ENCODE peak calls at places on chromosomes 3 and 15, in six cellular contexts. X, L, M, J, Y and T are unnamed samples. For H3K4me1, the result is how much of the 10 kb centered on the place peaks cover.

GRCh38 chr3:167882057-167882667 is 146.6 kb downstream of the SERPINI1 start:
- DNase-seq in X (no peak), Y (no peak), J (no peak), L (peak), M (peak), T (no peak)

GRCh38 chr3:9183811-9184463 is 65.5 kb downstream of the SRGAP3 start:
- DNase-seq in J (no peak), X (no peak), Y (no peak), M (no peak), L (peak), T (no peak)

GRCh38 chr3:10743366-10744097 is 72.5 kb upstream of the SLC6A11 start:
- DNase-seq in Y (no peak), L (no peak), X (no peak), J (no peak), M (no peak), T (no peak)

GRCh38 chr15:38217181-38217580 is 35.5 kb upstream of the SPRED1 start:
- DNase-seq in J (no peak), X (no peak), M (peak), L (no peak), Y (no peak), T (no peak)

GRCh38 chr3:30873667-30874066 is 20.8 kb downstream of the GADL1 start:
- DNase-seq in X (no peak), J (no peak), Y (no peak), L (no peak), M (no peak), T (no peak)

GRCh38 chr3:69999191-70000027 is at the start of gene SAMMSON:
- DNase-seq in X (peak), J (no peak), M (peak), Y (no peak), L (peak), T (no peak)

GRCh38 chr3:133843634-133844033 is 38.0 kb downstream of the SRPRB start:
- DNase-seq in M (no peak), X (no peak), L (no peak), Y (no peak), J (peak), T (no peak)

GRCh38 chr15:92683511-92683834 is 27.9 kb upstream of the FAM174B start:
- DNase-seq in L (peak), J (peak), Y (no peak), M (peak), X (no peak), T (peak)

GRCh38 chr15:31440754-31441298 is 114.2 kb downstream of the KLF13 start:
- DNase-seq in L (peak), Y (peak), J (peak), X (peak), M (no peak), T (no peak)

GRCh38 chr3:154598166-154598565 is 168.2 kb upstream of the GPR149 start:
- DNase-seq in J (no peak), X (no peak), L (no peak), Y (no peak), M (no peak), T (no peak)

GRCh38 chr3:11238057-11238456 is 34.1 kb upstream of the ATG7 start:
- DNase-seq in M (no peak), J (no peak), Y (no peak), L (no peak), X (peak), T (no peak)

GRCh38 chr15:23074684-23075083 is 35.3 kb upstream of the TUBGCP5 start:
- DNase-seq in X (no peak), L (no peak), M (no peak), Y (no peak), J (no peak), T (no peak)

GRCh38 chr15:87661952-87662351 is 594.6 kb downstream of the NTRK3 start:
- DNase-seq in M (no peak), J (no peak), Y (no peak), L (no peak), X (no peak), T (no peak)

GRCh38 chr3:71987828-71988227 is 202.9 kb upstream of the PROK2 start:
- DNase-seq in X (no peak), L (no peak), M (no peak), Y (no peak), J (no peak), T (no peak)

GRCh38 chr3:152413244-152413643 is 144.5 kb downstream of the MBNL1 start:
- DNase-seq in Y (no peak), X (no peak), J (no peak), L (no peak), M (no peak), T (no peak)

DNA sequence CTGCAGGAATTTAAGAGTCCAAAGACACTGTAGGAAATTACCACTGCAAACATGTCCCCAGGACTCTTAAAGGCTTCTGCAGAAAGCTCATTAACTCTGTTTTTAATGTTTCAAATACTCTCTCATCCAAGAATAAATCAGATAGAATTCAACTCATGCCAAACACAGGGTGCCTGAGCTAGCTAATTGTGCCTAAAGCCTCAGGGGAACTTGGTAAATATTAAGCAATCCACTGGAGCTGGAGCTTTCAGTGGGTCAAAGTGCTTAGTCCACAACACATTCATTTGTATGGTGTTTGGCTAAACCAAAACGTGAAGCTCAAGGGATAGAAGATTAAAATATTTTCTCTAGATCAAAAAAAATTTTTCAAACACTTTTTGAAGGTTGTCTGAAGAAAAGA is 131.4 kb downstream of the THRB start:
- DNase-seq in M (peak), X (no peak), L (no peak), J (no peak), Y (no peak), T (no peak)
- H3K4me1 ChIP-seq in M (under half), X (under half), L (under half), J (under half), Y (under half), T (under half)

GRCh38 chr3:129486057-129487035 is 42.1 kb upstream of the RHO start:
- DNase-seq in M (no peak), L (peak), Y (no peak), X (no peak), J (peak), T (no peak)

GRCh38 chr3:129483870-129484269 is 43.8 kb downstream of the IFT122 start:
- DNase-seq in J (no peak), L (no peak), Y (no peak), X (no peak), M (no peak), T (no peak)

GRCh38 chr3:129490273-129490675 is 38.2 kb upstream of the RHO start:
- DNase-seq in X (peak), J (peak), L (peak), Y (peak), M (peak), T (peak)

GRCh38 chr3:129485681-129486056 is 42.8 kb upstream of the RHO start:
- DNase-seq in J (peak), L (no peak), X (peak), Y (peak), M (no peak), T (no peak)

GRCh38 chr3:129487183-129487867 is 41.1 kb upstream of the RHO start:
- DNase-seq in X (no peak), J (peak), Y (no peak), M (no peak), L (no peak), T (no peak)
- H3K4me1 ChIP-seq in X (under half), J (under half), Y (half or more), M (under half), L (under half), T (under half)

DNA sequence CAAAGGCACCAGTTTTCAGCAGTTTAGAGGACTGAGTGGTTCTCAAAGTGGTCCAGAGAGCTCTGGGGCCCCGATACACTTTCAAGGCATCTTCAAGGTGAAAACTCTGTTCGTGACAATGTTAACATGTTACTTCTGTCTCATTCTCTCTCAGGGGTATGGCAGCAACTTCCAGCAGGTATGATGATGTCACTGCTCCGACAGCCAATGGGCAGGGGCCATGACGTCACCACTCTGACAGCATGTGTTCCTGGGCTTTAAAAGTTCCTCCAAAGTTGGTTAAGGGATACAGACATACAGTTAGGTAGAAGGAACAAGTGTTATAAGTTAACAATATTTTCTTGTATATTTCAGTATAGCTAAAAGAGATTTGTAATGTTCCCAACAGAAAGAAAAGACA is 87.8 kb downstream of the KLF15 start:
- DNase-seq in J (peak), Y (no peak), M (peak), X (no peak), L (no peak), T (no peak)
- H3K4me1 ChIP-seq in J (under half), Y (half or more), M (under half), X (under half), L (under half), T (under half)

GRCh38 chr3:50203113-50203852 is 1.8 kb upstream of the SLC38A3 start:
- DNase-seq in J (no peak), Y (no peak), X (no peak), L (no peak), M (no peak), T (no peak)

GRCh38 chr3:50204052-50204803 is 843 bp upstream of the SLC38A3 start:
- DNase-seq in X (no peak), J (no peak), M (no peak), Y (no peak), L (no peak), T (no peak)

GRCh38 chr3:50205719-50206276 is 727 bp downstream of the SLC38A3 start:
- DNase-seq in L (peak), Y (no peak), X (no peak), M (no peak), J (no peak), T (peak)

GRCh38 chr3:50207359-50208042 is 2.4 kb downstream of the SLC38A3 start:
- DNase-seq in M (no peak), X (no peak), J (no peak), L (no peak), Y (no peak), T (no peak)

DNA sequence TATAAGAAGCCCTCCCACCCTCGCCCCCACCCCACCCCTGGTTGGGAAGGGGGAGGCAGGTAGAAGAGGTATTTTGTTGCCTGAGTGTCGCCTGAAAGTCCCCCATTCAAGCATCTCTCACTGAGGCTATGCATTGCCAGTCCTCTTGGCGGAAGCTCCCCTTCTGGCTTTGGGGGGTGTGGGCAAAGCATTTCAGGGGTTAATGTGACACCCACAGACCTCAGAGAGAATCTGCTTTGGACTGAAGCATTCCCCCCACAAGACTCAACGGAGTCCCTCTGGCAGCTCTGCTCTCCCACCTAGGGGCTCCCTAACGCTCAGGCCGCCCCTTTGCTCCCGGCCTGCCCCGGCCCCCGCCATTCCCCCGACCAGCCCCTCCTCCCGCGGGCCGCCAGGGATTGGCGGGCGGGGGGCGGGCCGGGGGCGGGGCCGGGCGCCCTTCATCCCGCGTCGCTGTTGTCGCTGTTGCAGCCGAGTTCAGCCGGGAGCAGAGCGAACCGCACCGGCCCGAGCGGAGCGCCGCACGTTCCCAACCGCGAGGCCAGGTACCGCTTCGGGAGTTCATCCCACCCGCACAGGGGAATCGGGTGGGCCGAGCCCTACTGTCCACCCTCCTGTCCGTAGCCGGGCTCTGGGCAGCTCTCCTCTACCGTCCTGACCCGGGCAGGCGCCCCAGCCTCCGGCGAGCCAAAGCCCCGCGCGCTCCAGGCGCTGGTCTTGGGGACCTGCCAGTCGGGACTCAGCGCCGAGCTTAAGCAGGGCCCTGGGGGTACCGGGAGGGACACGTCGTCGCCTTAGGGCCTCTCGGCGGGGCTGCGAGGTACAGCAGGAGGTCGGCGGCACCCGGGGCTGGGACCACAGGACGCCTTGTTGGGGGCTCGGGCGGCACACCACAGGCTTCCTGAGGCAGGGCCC is at the start of gene SLC38A3:
- DNase-seq in X (no peak), Y (no peak), J (no peak), L (peak), M (no peak), T (peak)
- H3K4me1 ChIP-seq in X (under half), Y (under half), J (under half), L (under half), M (under half), T (under half)

DNA sequence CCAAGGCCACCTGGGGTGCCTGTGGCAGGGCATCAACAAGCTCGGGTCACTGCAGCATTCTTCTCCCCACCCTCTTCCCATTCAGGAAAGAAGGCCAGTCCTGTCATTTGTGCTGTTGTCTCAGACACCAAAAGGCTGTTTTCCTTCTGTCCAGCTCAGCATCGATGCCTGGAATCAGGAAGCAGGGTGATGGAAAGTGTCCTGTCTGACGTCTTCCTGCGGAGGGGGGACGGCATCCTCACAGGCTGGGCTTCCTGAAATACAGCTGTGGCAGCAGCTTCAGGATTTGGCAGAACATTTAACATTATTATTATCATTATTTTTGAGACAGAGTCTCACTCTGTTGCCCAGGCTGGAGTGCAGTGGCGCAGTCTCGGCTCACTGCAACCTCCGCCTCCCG is 33.0 kb upstream of the ANKDD1A start:
- DNase-seq in L (no peak), M (no peak), Y (no peak), J (peak), X (no peak), T (no peak)
- H3K4me1 ChIP-seq in L (under half), M (under half), Y (under half), J (under half), X (under half), T (under half)

GRCh38 chr3:141740349-141740748 is 2.3 kb downstream of the RNF7 start:
- DNase-seq in X (no peak), J (no peak), Y (no peak), L (no peak), M (no peak), T (no peak)
- H3K4me1 ChIP-seq in X (under half), J (under half), Y (half or more), L (under half), M (under half), T (under half)